ENCODE peak calls at places on chromosomes 16 and 17, in eight cellular contexts. P is stomach; E is MM.1S; Y is heart left ventricle; Z is body of pancreas; T is CD8-positive, alpha-beta memory T cell; X is iPS DF 6.9; D is adrenal gland. L is an unnamed sample.

GRCh38 chr17:6374761-6375312 is 60.1 kb downstream of the AIPL1 start:
- DNase-seq in T (no peak), Z (peak), D (no peak), E (no peak), Y (no peak), X (no peak), P (no peak), L (peak)

GRCh38 chr17:15083225-15083624 is 181.9 kb downstream of the PMP22 start:
- DNase-seq in X (no peak), Z (no peak), T (no peak), P (no peak), E (no peak), Y (peak), D (no peak), L (no peak)

GRCh38 chr17:45578516-45579455 is 88.3 kb upstream of the PLEKHM1 start:
- DNase-seq in Z (no peak), D (no peak), Y (no peak), E (no peak), X (no peak), T (no peak), P (no peak), L (no peak)

GRCh38 chr16:56505174-56505573 is 14.7 kb downstream of the BBS2 start:
- DNase-seq in E (no peak), T (no peak), D (peak), Y (no peak), X (no peak), Z (no peak), P (no peak), L (no peak)

GRCh38 chr16:68539704-68540370 is 746 bp downstream of the ZFP90 start:
- DNase-seq in T (no peak), Y (peak), P (no peak), X (no peak), D (no peak), Z (no peak), E (no peak), L (no peak)

GRCh38 chr16:87853411-87854052 is 15.8 kb downstream of the SLC7A5 start:
- DNase-seq in X (no peak), Y (peak), T (peak), D (peak), P (peak), E (no peak), Z (peak), L (no peak)

GRCh38 chr17:73342549-73343167 is 30.9 kb upstream of the CDC42EP4 start:
- DNase-seq in T (no peak), P (no peak), Z (no peak), D (no peak), X (no peak), E (no peak), Y (no peak), L (no peak)

GRCh38 chr16:19804538-19805323 is 79.9 kb downstream of the GPRC5B start:
- DNase-seq in P (peak), X (peak), E (no peak), Z (peak), Y (peak), T (no peak), D (peak), L (no peak)

GRCh38 chr17:29292992-29293889 is 707 bp downstream of the NUFIP2 start:
- DNase-seq in X (no peak), P (peak), D (peak), Z (peak), Y (peak), E (peak), T (peak), L (no peak)

GRCh38 chr16:61024180-61024900 is 1011.9 kb downstream of the CDH8 start:
- DNase-seq in Y (no peak), X (no peak), P (no peak), Z (no peak), T (no peak), D (no peak), E (no peak), L (no peak)

GRCh38 chr17:81999587-81999974 is 22.2 kb downstream of the ASPSCR1 start:
- DNase-seq in P (no peak), E (no peak), T (no peak), Z (no peak), Y (no peak), D (no peak), X (no peak), L (no peak)

GRCh38 chr16:78740269-78740668 is 640.8 kb downstream of the WWOX start:
- DNase-seq in Y (no peak), Z (no peak), E (no peak), D (no peak), P (no peak), T (no peak), X (no peak), L (no peak)

GRCh38 chr16:8950580-8951077 is 13.1 kb downstream of the USP7 start:
- DNase-seq in E (no peak), T (no peak), P (no peak), Y (no peak), X (no peak), D (no peak), Z (no peak), L (no peak)

GRCh38 chr17:8019161-8019560 is 16.7 kb downstream of the GUCY2D start:
- DNase-seq in D (no peak), X (no peak), P (no peak), Z (no peak), T (no peak), Y (no peak), E (no peak), L (peak)

GRCh38 chr17:40938981-40939380 is 1.5 kb upstream of the KRT23 start:
- DNase-seq in T (no peak), Z (no peak), Y (no peak), D (no peak), E (no peak), X (no peak), P (no peak), L (no peak)

GRCh38 chr17:61849674-61850073 is 13.7 kb downstream of the BRIP1 start:
- DNase-seq in T (no peak), Y (no peak), X (no peak), E (no peak), D (no peak), Z (no peak), P (no peak), L (no peak)

GRCh38 chr17:42132941-42133340 is 10.3 kb downstream of the HSPB9 start:
- DNase-seq in X (no peak), D (peak), E (peak), Y (peak), T (no peak), P (peak), Z (peak), L (no peak)

GRCh38 chr17:48724241-48725004 is 1.4 kb downstream of the PRAC2 start:
- DNase-seq in Y (peak), T (peak), E (peak), Z (peak), P (peak), D (peak), X (no peak), L (no peak)

GRCh38 chr17:70185280-70185679 is 15.9 kb downstream of the KCNJ2 start:
- DNase-seq in X (no peak), D (no peak), Z (no peak), P (no peak), Y (no peak), T (no peak), E (no peak), L (no peak)

GRCh38 chr17:17710728-17711541 is 29.7 kb downstream of the RAI1 start:
- DNase-seq in X (no peak), Y (no peak), T (no peak), D (peak), P (peak), E (no peak), Z (peak), L (no peak)

GRCh38 chr16:68512742-68513141 is 26.3 kb upstream of the ZFP90 start:
- DNase-seq in T (no peak), D (no peak), Y (no peak), P (no peak), Z (no peak), X (no peak), E (no peak), L (no peak)

GRCh38 chr17:50638851-50639767 is 4.4 kb downstream of the ABCC3 start:
- DNase-seq in D (peak), T (no peak), E (no peak), P (peak), X (no peak), Z (peak), Y (peak), L (no peak)

GRCh38 chr17:48259710-48260291 is 152.2 kb downstream of the SNX11 start:
- DNase-seq in Z (peak), T (no peak), E (peak), D (no peak), P (no peak), X (peak), Y (no peak), L (no peak)

GRCh38 chr17:7745748-7746470 is 28.4 kb downstream of the DNAH2 start:
- DNase-seq in X (no peak), P (no peak), E (no peak), T (no peak), Y (no peak), Z (no peak), D (peak), L (no peak)

GRCh38 chr17:69327060-69327831 is at the start of gene ABCA5:
- DNase-seq in Z (peak), E (peak), T (peak), D (peak), P (peak), X (peak), Y (peak), L (peak)

GRCh38 chr17:54220829-54221228 is 398.1 kb downstream of the KIF2B start:
- DNase-seq in T (no peak), X (no peak), P (no peak), Z (no peak), D (no peak), E (no peak), Y (no peak), L (no peak)

GRCh38 chr17:50909765-50910661 is 43.9 kb upstream of the TOB1 start:
- DNase-seq in Z (no peak), D (no peak), T (peak), P (no peak), Y (no peak), E (no peak), X (no peak), L (no peak)

GRCh38 chr16:24670623-24671454 is 58.6 kb upstream of the TNRC6A start:
- DNase-seq in E (no peak), X (no peak), Z (peak), Y (peak), D (peak), P (no peak), T (no peak), L (no peak)

DNA sequence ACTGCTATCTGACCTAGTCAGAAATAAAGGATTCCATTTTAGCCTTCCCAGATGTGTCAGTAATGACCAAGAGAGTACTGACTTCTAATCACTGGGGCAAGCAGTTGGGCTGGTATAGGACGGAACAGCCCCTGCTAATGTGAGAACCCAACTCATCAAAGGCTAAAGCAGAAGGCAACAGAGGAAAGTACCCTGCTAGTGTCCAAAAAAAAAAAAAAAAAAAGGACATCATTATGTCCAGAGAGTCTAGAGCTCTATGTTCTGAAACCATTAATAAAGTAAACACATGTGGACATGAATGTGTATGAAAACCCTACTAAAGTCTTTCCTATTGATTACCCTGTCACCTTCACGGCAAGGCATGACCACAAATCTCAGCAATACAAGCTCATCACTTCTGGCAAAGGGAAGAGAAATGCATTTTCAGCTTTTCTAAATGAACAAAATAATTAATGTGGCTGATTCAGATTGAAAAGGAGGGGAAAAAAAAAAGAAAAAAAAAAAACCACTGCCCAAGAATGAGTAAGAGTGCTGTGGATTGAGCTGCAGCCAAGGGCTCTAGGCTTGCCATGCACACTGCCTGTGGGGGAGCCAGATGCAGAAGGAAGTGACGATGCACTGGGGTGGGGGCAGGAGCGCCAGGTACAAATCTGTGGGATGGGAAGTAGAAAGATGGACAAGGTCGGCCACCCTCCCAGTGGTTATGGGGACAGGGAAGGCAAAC is 84.8 kb downstream of the CYTH1 start:
- DNase-seq in D (peak), T (no peak), P (no peak), Z (no peak), Y (no peak), E (no peak), X (no peak), L (no peak)
- H3K27ac ChIP-seq in D (no peak), T (no peak), P (no peak), Z (no peak), Y (no peak), E (no peak), X (no peak), L (no peak)

GRCh38 chr17:52546493-52546892 is 388.0 kb upstream of the CA10 start:
- DNase-seq in Y (no peak), X (no peak), Z (no peak), T (no peak), E (no peak), D (no peak), P (no peak), L (no peak)

GRCh38 chr17:52546990-52547389 is 388.5 kb upstream of the CA10 start:
- DNase-seq in T (no peak), E (no peak), P (no peak), Z (no peak), Y (no peak), D (no peak), X (no peak), L (no peak)
- H3K4me3 ChIP-seq in T (no peak), E (no peak), P (no peak), Z (no peak), Y (no peak), D (no peak), X (no peak), L (no peak)

GRCh38 chr16:21262779-21263639 is 15.1 kb downstream of the CRYM start:
- DNase-seq in T (no peak), Z (no peak), X (no peak), Y (no peak), P (no peak), E (no peak), D (no peak), L (no peak)
- H3K27ac ChIP-seq in T (no peak), Z (no peak), X (no peak), Y (peak), P (no peak), E (no peak), D (no peak), L (peak)

DNA sequence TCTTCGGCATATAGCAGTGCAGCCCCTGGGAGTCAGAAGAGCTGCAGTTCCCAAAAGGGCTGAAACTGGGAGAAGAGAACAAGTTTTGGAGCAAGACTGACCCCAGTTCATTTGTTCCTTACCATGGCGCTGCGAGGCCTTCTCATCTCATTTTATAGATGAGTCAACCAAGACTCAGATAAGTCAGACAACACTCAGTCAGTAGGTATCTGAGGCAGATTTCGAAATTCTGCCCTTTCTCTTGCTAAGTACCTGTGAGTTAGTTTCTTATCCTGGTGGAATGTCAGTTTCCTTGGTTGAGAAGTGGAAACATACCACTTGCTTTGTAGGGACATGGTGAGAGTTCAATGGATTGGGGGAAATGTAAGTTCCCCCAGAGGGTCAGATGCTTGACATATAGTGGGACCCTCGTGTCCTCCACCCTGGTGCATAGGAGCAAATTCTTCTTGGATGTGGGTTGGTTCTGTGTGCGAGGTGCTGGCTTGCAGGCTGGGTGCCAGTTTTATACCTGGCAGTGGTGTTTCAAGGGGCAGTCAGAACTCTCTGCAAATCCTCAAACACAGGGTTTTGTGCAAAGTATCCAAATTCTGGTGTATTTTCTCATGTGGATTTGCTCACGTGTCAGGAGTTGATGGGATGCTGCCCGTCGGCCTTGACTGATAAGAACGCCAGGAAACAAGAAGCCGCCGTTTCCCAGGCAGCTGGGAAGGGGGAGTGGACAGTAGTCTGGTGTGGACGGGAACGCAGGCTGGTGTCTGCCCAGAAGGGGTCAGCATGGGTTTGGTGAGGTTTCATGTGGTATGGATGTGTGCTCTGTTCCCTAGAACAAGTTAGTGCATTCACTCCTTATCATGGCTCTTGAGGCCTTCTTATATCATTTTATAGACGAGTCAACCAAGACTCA is 61.1 kb upstream of the CIBAR2 start:
- DNase-seq in Z (no peak), Y (no peak), E (no peak), T (no peak), D (peak), X (no peak), P (no peak), L (no peak)
- H3K4me3 ChIP-seq in Z (no peak), Y (peak), E (no peak), T (no peak), D (no peak), X (no peak), P (peak), L (peak)

GRCh38 chr16:2091722-2092620 is 43.7 kb downstream of the PKD1 start:
- DNase-seq in Z (peak), Y (no peak), T (no peak), P (peak), E (no peak), X (no peak), D (no peak), L (no peak)
- H3K27ac ChIP-seq in Z (peak), Y (no peak), T (no peak), P (peak), E (no peak), X (no peak), D (no peak), L (no peak)

GRCh38 chr16:4113358-4114256 is 2.6 kb downstream of the ADCY9 start:
- DNase-seq in E (no peak), T (no peak), Z (no peak), P (no peak), Y (no peak), X (no peak), D (no peak), L (no peak)
- H3K4me3 ChIP-seq in E (no peak), T (no peak), Z (peak), P (peak), Y (peak), X (no peak), D (no peak), L (peak)

GRCh38 chr17:30812218-30813177 is 12.0 kb downstream of the CRLF3 start:
- DNase-seq in Y (no peak), T (no peak), Z (no peak), X (no peak), P (no peak), D (no peak), E (no peak), L (no peak)
- H3K27ac ChIP-seq in Y (no peak), T (no peak), Z (no peak), X (no peak), P (no peak), D (no peak), E (peak), L (no peak)

L was measured in vagina.